ENCODE peak calls at places on chromosomes 1 and 21, in six cellular contexts. Y is HTR-8/SVneo, C is HT1080, T is naive B cell, A is cardiac fibroblast, W is NCI-H2081. V is an unnamed sample.

GRCh38 chr1:167714098-167714850 is 7.5 kb upstream of the MPZL1 start:
- DNase-seq in Y (peak), C (peak), T (peak), A (peak), W (peak), V (peak)

GRCh38 chr21:42312626-42313104 is 2.5 kb downstream of the TFF3 start:
- DNase-seq in Y (no peak), C (no peak), T (no peak), A (no peak), W (peak), V (no peak)

GRCh38 chr1:79044974-79045650 is 38.6 kb upstream of the ADGRL4 start:
- DNase-seq in Y (no peak), C (no peak), T (no peak), A (no peak), W (no peak), V (no peak)

GRCh38 chr1:202656951-202657646 is 53.2 kb downstream of the SYT2 start:
- DNase-seq in Y (peak), C (peak), T (no peak), A (peak), W (no peak), V (no peak)

GRCh38 chr1:40532844-40533424 is 1.5 kb downstream of the ZNF684 start:
- DNase-seq in Y (peak), C (peak), T (peak), A (peak), W (peak), V (peak)

GRCh38 chr1:44947060-44947773 is 39.2 kb downstream of the EIF2B3 start:
- DNase-seq in Y (no peak), C (peak), T (no peak), A (peak), W (peak), V (no peak)

GRCh38 chr1:55876276-55877060 is 661.3 kb upstream of the USP24 start:
- DNase-seq in Y (no peak), C (no peak), T (no peak), A (no peak), W (no peak), V (no peak)

GRCh38 chr21:46191257-46191685 is 7.0 kb upstream of the SPATC1L start:
- DNase-seq in Y (peak), C (peak), T (no peak), A (peak), W (no peak), V (no peak)

GRCh38 chr21:27590271-27590670 is 623.4 kb upstream of the ADAMTS5 start:
- DNase-seq in Y (no peak), C (peak), T (no peak), A (peak), W (no peak), V (no peak)

GRCh38 chr1:170707959-170708666 is 44.2 kb downstream of the PRRX1 start:
- DNase-seq in Y (peak), C (peak), T (no peak), A (peak), W (no peak), V (no peak)

GRCh38 chr1:211331011-211331709 is 4.5 kb downstream of the TRAF5 start:
- DNase-seq in Y (no peak), C (no peak), T (no peak), A (peak), W (no peak), V (no peak)

GRCh38 chr1:223402790-223403142 is 9.6 kb downstream of the CCDC185 start:
- DNase-seq in Y (no peak), C (no peak), T (no peak), A (no peak), W (no peak), V (no peak)

GRCh38 chr1:6475381-6476133 is 9.6 kb upstream of the TNFRSF25 start:
- DNase-seq in Y (peak), C (no peak), T (peak), A (peak), W (peak), V (peak)

GRCh38 chr21:44375281-44375651 is 21.8 kb downstream of the TRPM2 start:
- DNase-seq in Y (no peak), C (no peak), T (peak), A (no peak), W (no peak), V (no peak)

GRCh38 chr1:173153503-173153902 is 53.6 kb downstream of the TNFSF4 start:
- DNase-seq in Y (no peak), C (no peak), T (no peak), A (no peak), W (no peak), V (no peak)